ENCODE peak calls at places on chromosomes 6 and 20, in eight cellular contexts. D is epithelial cell of prostate; L is activated T-helper 9 cell treated with anti-CD3 and anti-CD28 coated beads, Interleukin-2, amount 50 U/mL, for 16 hours; M is heart right ventricle; P is PC-9; K is H4; C is T-cell; U is NCI-H345. B is an unnamed sample.

GRCh38 chr6:154156135-154156948 is 117.3 kb downstream of the OPRM1 start:
- DNase-seq in D (no peak), L (peak; percentile 39), M (peak; percentile 23), P (peak; percentile 52), K (peak; percentile 35), C (peak; percentile 64), U (peak; percentile 33), B (peak; percentile 52)

GRCh38 chr6:139112146-139112545 is 22.7 kb upstream of the HECA start:
- DNase-seq in D (peak; percentile 77), L (no peak), M (no peak), P (no peak), K (no peak), C (no peak), U (no peak), B (no peak)

GRCh38 chr20:34712525-34713192 is 8.5 kb downstream of the TP53INP2 start:
- DNase-seq in D (no peak), L (no peak), M (no peak), P (no peak), K (no peak), C (no peak), U (no peak), B (no peak)

GRCh38 chr6:137927777-137928218 is 60.7 kb downstream of the TNFAIP3 start:
- DNase-seq in D (no peak), L (peak; percentile 68), M (no peak), P (no peak), K (no peak), C (peak; percentile 63), U (peak; percentile 9), B (no peak)

GRCh38 chr20:33693741-33694645 is 7.8 kb upstream of the E2F1 start:
- DNase-seq in D (no peak), L (no peak), M (no peak), P (no peak), K (no peak), C (no peak), U (peak; percentile 83), B (no peak)

GRCh38 chr6:85127696-85128225 is 322.1 kb upstream of the NT5E start:
- DNase-seq in D (no peak), L (no peak), M (no peak), P (no peak), K (no peak), C (no peak), U (no peak), B (no peak)

GRCh38 chr6:113160716-113161115 is 696.4 kb upstream of the MARCKS start:
- DNase-seq in D (no peak), L (no peak), M (no peak), P (no peak), K (no peak), C (no peak), U (no peak), B (no peak)

GRCh38 chr20:43953919-43954617 is 39.4 kb downstream of the TOX2 start:
- DNase-seq in D (no peak), L (no peak), M (no peak), P (no peak), K (no peak), C (no peak), U (no peak), B (no peak)

GRCh38 chr6:89944181-89944755 is 50.0 kb downstream of the GJA10 start:
- DNase-seq in D (no peak), L (no peak), M (no peak), P (no peak), K (no peak), C (no peak), U (no peak), B (no peak)

GRCh38 chr6:35678814-35679213 is 9.9 kb downstream of the FKBP5 start:
- DNase-seq in D (no peak), L (no peak), M (no peak), P (no peak), K (no peak), C (no peak), U (no peak), B (no peak)

GRCh38 chr6:46781478-46782378 is 11.5 kb upstream of the MEP1A start:
- DNase-seq in D (no peak), L (no peak), M (peak; percentile 63), P (peak; percentile 34), K (peak; percentile 66), C (no peak), U (peak; percentile 65), B (peak; percentile 58)

GRCh38 chr20:48944663-48945297 is 23.3 kb downstream of the ARFGEF2 start:
- DNase-seq in D (no peak), L (no peak), M (no peak), P (no peak), K (no peak), C (no peak), U (no peak), B (no peak)

GRCh38 chr6:32615885-32616532 is 21.2 kb upstream of the HLA-DQA1 start:
- DNase-seq in D (no peak), L (no peak), M (no peak), P (no peak), K (no peak), C (no peak), U (no peak), B (no peak)

GRCh38 chr20:61288331-61288784 is 36.3 kb downstream of the CDH4 start:
- DNase-seq in D (no peak), L (no peak), M (no peak), P (no peak), K (no peak), C (no peak), U (no peak), B (no peak)

GRCh38 chr6:90285611-90286381 is 10.8 kb downstream of the BACH2 start:
- DNase-seq in D (peak; percentile 68), L (peak; percentile 38), M (peak; percentile 88), P (peak; percentile 69), K (peak; percentile 93), C (no peak), U (peak; percentile 10), B (peak; percentile 76)

GRCh38 chr20:56422131-56422823 is 10.2 kb downstream of the CASS4 start:
- DNase-seq in D (no peak), L (no peak), M (no peak), P (peak; percentile 35), K (peak; percentile 67), C (no peak), U (no peak), B (peak; percentile 38)

GRCh38 chr6:15351631-15352030 is 105.8 kb downstream of the JARID2 start:
- DNase-seq in D (no peak), L (no peak), M (peak; percentile 48), P (no peak), K (no peak), C (no peak), U (no peak), B (no peak)

B was measured in HCT116.